ENCODE peak calls at places on chromosome 3, in six cellular contexts. One of them, this sample, is unnamed. For H3K9me2, the result is how much of the 10 kb centered on the place peaks cover.

GRCh38 chr3:176579741-176580185 is 617.5 kb downstream of the TBL1XR1 start:
- DNase-seq in OCI-LY7: no peak
- DNase-seq in GM23338: no peak
- DNase-seq in PC-3: peak
- DNase-seq in PC-9: no peak
- DNase-seq in hepatocyte: peak
- DNase-seq in this sample: no peak

GRCh38 chr3:110773413-110773954 is 298.1 kb upstream of the NECTIN3 start:
- DNase-seq in hepatocyte: peak
- DNase-seq in PC-9: no peak
- DNase-seq in OCI-LY7: no peak
- DNase-seq in PC-3: peak
- DNase-seq in GM23338: no peak
- DNase-seq in this sample: no peak

GRCh38 chr3:427128-427527 is 230.6 kb downstream of the CHL1 start:
- DNase-seq in hepatocyte: no peak
- DNase-seq in PC-3: no peak
- DNase-seq in GM23338: no peak
- DNase-seq in PC-9: no peak
- DNase-seq in OCI-LY7: no peak
- DNase-seq in this sample: no peak

GRCh38 chr3:68866157-68866556 is 66.2 kb downstream of the TAFA4 start:
- DNase-seq in PC-3: no peak
- DNase-seq in hepatocyte: no peak
- DNase-seq in OCI-LY7: no peak
- DNase-seq in GM23338: peak
- DNase-seq in PC-9: no peak
- DNase-seq in this sample: no peak

GRCh38 chr3:34183581-34184313 is 385.3 kb downstream of the PDCD6IP start:
- DNase-seq in PC-9: no peak
- DNase-seq in PC-3: no peak
- DNase-seq in GM23338: no peak
- DNase-seq in OCI-LY7: no peak
- DNase-seq in hepatocyte: no peak
- DNase-seq in this sample: no peak

GRCh38 chr3:189355481-189356201 is 183.9 kb downstream of the TPRG1 start:
- DNase-seq in PC-3: peak
- DNase-seq in hepatocyte: peak
- DNase-seq in PC-9: no peak
- DNase-seq in OCI-LY7: no peak
- DNase-seq in GM23338: peak
- DNase-seq in this sample: no peak

GRCh38 chr3:31862861-31863260 is 118.2 kb downstream of the OSBPL10 start:
- DNase-seq in hepatocyte: no peak
- DNase-seq in OCI-LY7: no peak
- DNase-seq in PC-3: no peak
- DNase-seq in GM23338: no peak
- DNase-seq in PC-9: no peak
- DNase-seq in this sample: no peak

GRCh38 chr3:131705558-131706051 is 202.8 kb upstream of the MRPL3 start:
- DNase-seq in GM23338: peak
- DNase-seq in OCI-LY7: no peak
- DNase-seq in PC-3: peak
- DNase-seq in PC-9: peak
- DNase-seq in hepatocyte: no peak
- DNase-seq in this sample: no peak

GRCh38 chr3:124451655-124452317 is 278.5 kb upstream of the UMPS start:
- DNase-seq in OCI-LY7: no peak
- DNase-seq in PC-3: no peak
- DNase-seq in hepatocyte: no peak
- DNase-seq in GM23338: no peak
- DNase-seq in PC-9: no peak
- DNase-seq in this sample: no peak

GRCh38 chr3:155296413-155296812 is 2.9 kb upstream of the STRIT1 start:
- DNase-seq in PC-9: no peak
- DNase-seq in OCI-LY7: no peak
- DNase-seq in PC-3: no peak
- DNase-seq in hepatocyte: no peak
- DNase-seq in GM23338: no peak
- DNase-seq in this sample: no peak

GRCh38 chr3:125358923-125359322 is 16.2 kb downstream of the ZNF148 start:
- DNase-seq in OCI-LY7: no peak
- DNase-seq in hepatocyte: no peak
- DNase-seq in GM23338: no peak
- DNase-seq in PC-9: no peak
- DNase-seq in PC-3: no peak
- DNase-seq in this sample: no peak

GRCh38 chr3:187497037-187497436 is 128.9 kb downstream of the RTP4 start:
- DNase-seq in PC-9: no peak
- DNase-seq in PC-3: no peak
- DNase-seq in OCI-LY7: no peak
- DNase-seq in GM23338: no peak
- DNase-seq in hepatocyte: no peak
- DNase-seq in this sample: no peak

GRCh38 chr3:57085211-57085610 is 24.7 kb downstream of the SPATA12 start:
- DNase-seq in GM23338: no peak
- DNase-seq in PC-9: no peak
- DNase-seq in OCI-LY7: no peak
- DNase-seq in PC-3: no peak
- DNase-seq in hepatocyte: no peak
- DNase-seq in this sample: no peak

GRCh38 chr3:9704343-9705322 is 1.0 kb downstream of the CPNE9 start:
- DNase-seq in GM23338: peak
- DNase-seq in PC-9: no peak
- DNase-seq in OCI-LY7: no peak
- DNase-seq in hepatocyte: peak
- DNase-seq in PC-3: peak
- DNase-seq in this sample: no peak

GRCh38 chr3:115254492-115255196 is 107.6 kb upstream of the ZBTB20 start:
- DNase-seq in OCI-LY7: no peak
- DNase-seq in PC-3: no peak
- DNase-seq in GM23338: peak
- DNase-seq in PC-9: no peak
- DNase-seq in hepatocyte: no peak
- DNase-seq in this sample: no peak

GRCh38 chr3:47250309-47251060 is 32.1 kb downstream of the KIF9 start:
- DNase-seq in OCI-LY7: peak
- DNase-seq in PC-3: peak
- DNase-seq in hepatocyte: peak
- DNase-seq in GM23338: peak
- DNase-seq in PC-9: no peak
- DNase-seq in this sample: peak

GRCh38 chr3:173538410-173538809 is 140.9 kb downstream of the NLGN1 start:
- DNase-seq in PC-3: no peak
- DNase-seq in GM23338: peak
- DNase-seq in PC-9: no peak
- DNase-seq in OCI-LY7: no peak
- DNase-seq in hepatocyte: no peak
- DNase-seq in this sample: no peak

GRCh38 chr3:170320471-170321121 is 36.9 kb upstream of the SKIL start:
- DNase-seq in PC-9: peak
- DNase-seq in PC-3: no peak
- DNase-seq in hepatocyte: no peak
- DNase-seq in OCI-LY7: no peak
- DNase-seq in GM23338: no peak
- DNase-seq in this sample: no peak

GRCh38 chr3:47984089-47984759 is 32.0 kb downstream of the MAP4 start:
- DNase-seq in hepatocyte: no peak
- DNase-seq in GM23338: no peak
- DNase-seq in PC-9: peak
- DNase-seq in PC-3: peak
- DNase-seq in OCI-LY7: no peak
- DNase-seq in this sample: no peak

GRCh38 chr3:28853830-28854229 is 427.0 kb upstream of the RBMS3 start:
- DNase-seq in GM23338: no peak
- DNase-seq in PC-3: peak
- DNase-seq in OCI-LY7: no peak
- DNase-seq in hepatocyte: no peak
- DNase-seq in PC-9: no peak
- DNase-seq in this sample: no peak

GRCh38 chr3:4322635-4323034 is 19.5 kb downstream of the SETMAR start:
- DNase-seq in GM23338: no peak
- DNase-seq in PC-3: peak
- DNase-seq in OCI-LY7: no peak
- DNase-seq in PC-9: no peak
- DNase-seq in hepatocyte: peak
- DNase-seq in this sample: peak

GRCh38 chr3:176987901-176988300 is 209.4 kb downstream of the TBL1XR1 start:
- DNase-seq in PC-3: no peak
- DNase-seq in GM23338: no peak
- DNase-seq in hepatocyte: no peak
- DNase-seq in OCI-LY7: no peak
- DNase-seq in PC-9: no peak
- DNase-seq in this sample: no peak

GRCh38 chr3:99400352-99400751 is 238.0 kb upstream of the COL8A1 start:
- DNase-seq in GM23338: no peak
- DNase-seq in OCI-LY7: no peak
- DNase-seq in PC-9: no peak
- DNase-seq in hepatocyte: no peak
- DNase-seq in PC-3: no peak
- DNase-seq in this sample: no peak

GRCh38 chr3:99407257-99407656 is 231.1 kb upstream of the COL8A1 start:
- DNase-seq in PC-3: no peak
- DNase-seq in PC-9: no peak
- DNase-seq in GM23338: no peak
- DNase-seq in OCI-LY7: no peak
- DNase-seq in hepatocyte: no peak
- DNase-seq in this sample: no peak

DNA sequence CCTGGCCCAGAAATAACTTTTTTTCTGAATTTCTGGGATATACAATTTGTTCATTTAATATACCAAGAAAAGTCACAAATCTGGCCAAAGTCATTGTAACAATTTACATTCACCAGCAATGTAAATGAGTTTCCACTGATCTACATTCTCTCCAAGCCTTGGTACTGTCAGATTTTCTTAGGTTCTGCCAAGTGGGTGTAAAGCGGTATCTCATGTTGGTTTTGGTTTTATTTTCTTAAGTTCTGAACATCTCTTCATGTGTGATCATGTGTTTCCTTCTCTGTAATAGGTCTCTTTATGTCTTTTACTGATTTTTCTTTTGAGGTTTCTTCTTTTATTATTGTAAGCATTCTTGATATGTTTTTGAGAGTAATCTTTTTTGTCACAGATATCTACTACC is 235.6 kb upstream of the COL8A1 start:
- DNase-seq in PC-9: no peak
- DNase-seq in GM23338: no peak
- DNase-seq in OCI-LY7: no peak
- DNase-seq in PC-3: no peak
- DNase-seq in hepatocyte: no peak
- DNase-seq in this sample: no peak
- H3K9me2 ChIP-seq in PC-9: under half
- H3K9me2 ChIP-seq in GM23338: under half
- H3K9me2 ChIP-seq in OCI-LY7: under half
- H3K9me2 ChIP-seq in PC-3: under half
- H3K9me2 ChIP-seq in hepatocyte: under half
- H3K9me2 ChIP-seq in this sample: under half

GRCh38 chr3:171813897-171814460 is 3.7 kb upstream of the PLD1 start:
- DNase-seq in hepatocyte: no peak
- DNase-seq in PC-3: no peak
- DNase-seq in GM23338: no peak
- DNase-seq in OCI-LY7: peak
- DNase-seq in PC-9: peak
- DNase-seq in this sample: no peak
- H3K4me2 ChIP-seq in hepatocyte: no peak
- H3K4me2 ChIP-seq in PC-3: no peak
- H3K4me2 ChIP-seq in GM23338: no peak
- H3K4me2 ChIP-seq in OCI-LY7: no peak
- H3K4me2 ChIP-seq in PC-9: no peak
- H3K4me2 ChIP-seq in this sample: no peak

DNA sequence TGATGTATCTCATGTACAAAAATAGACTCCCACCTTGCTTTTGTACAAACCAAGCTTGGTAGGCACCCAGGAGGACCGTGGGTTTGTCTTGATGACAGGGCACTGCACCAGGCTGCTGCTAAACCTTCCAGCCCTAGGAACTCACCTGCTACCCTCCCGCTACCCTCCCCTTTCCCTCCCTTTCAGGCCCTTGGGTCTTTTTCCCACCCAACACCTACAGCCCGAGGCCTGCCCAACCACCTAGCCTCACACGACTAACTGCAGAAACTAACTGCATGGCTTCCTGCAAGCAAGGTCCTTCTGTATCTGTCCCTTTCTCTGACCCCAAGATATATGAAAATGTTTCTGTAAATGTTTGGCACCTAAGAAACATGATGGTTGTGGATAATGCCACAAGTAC is 11.1 kb downstream of the PPM1M start:
- DNase-seq in PC-9: no peak
- DNase-seq in OCI-LY7: no peak
- DNase-seq in hepatocyte: no peak
- DNase-seq in PC-3: no peak
- DNase-seq in GM23338: no peak
- DNase-seq in this sample: no peak
- H3K9me2 ChIP-seq in PC-9: under half
- H3K9me2 ChIP-seq in OCI-LY7: under half
- H3K9me2 ChIP-seq in hepatocyte: under half
- H3K9me2 ChIP-seq in PC-3: under half
- H3K9me2 ChIP-seq in GM23338: under half
- H3K9me2 ChIP-seq in this sample: under half

GRCh38 chr3:139302084-139302800 is 41.6 kb upstream of the MRPS22 start:
- DNase-seq in GM23338: no peak
- DNase-seq in hepatocyte: peak
- DNase-seq in PC-3: peak
- DNase-seq in PC-9: peak
- DNase-seq in OCI-LY7: no peak
- DNase-seq in this sample: no peak
- H3K4me2 ChIP-seq in GM23338: no peak
- H3K4me2 ChIP-seq in hepatocyte: no peak
- H3K4me2 ChIP-seq in PC-3: peak
- H3K4me2 ChIP-seq in PC-9: peak
- H3K4me2 ChIP-seq in OCI-LY7: no peak
- H3K4me2 ChIP-seq in this sample: no peak

GRCh38 chr3:99167016-99167415 is 265.5 kb upstream of the DCBLD2 start:
- DNase-seq in PC-3: no peak
- DNase-seq in OCI-LY7: no peak
- DNase-seq in GM23338: no peak
- DNase-seq in hepatocyte: no peak
- DNase-seq in PC-9: no peak
- DNase-seq in this sample: no peak
- H3K9me2 ChIP-seq in PC-3: under half
- H3K9me2 ChIP-seq in OCI-LY7: under half
- H3K9me2 ChIP-seq in GM23338: under half
- H3K9me2 ChIP-seq in hepatocyte: under half
- H3K9me2 ChIP-seq in PC-9: under half
- H3K9me2 ChIP-seq in this sample: under half

GRCh38 chr3:150373234-150373633 is 34.9 kb upstream of the TSC22D2 start:
- DNase-seq in hepatocyte: no peak
- DNase-seq in PC-9: no peak
- DNase-seq in GM23338: no peak
- DNase-seq in OCI-LY7: no peak
- DNase-seq in PC-3: no peak
- DNase-seq in this sample: no peak
- H3K4me2 ChIP-seq in hepatocyte: no peak
- H3K4me2 ChIP-seq in PC-9: no peak
- H3K4me2 ChIP-seq in GM23338: no peak
- H3K4me2 ChIP-seq in OCI-LY7: peak
- H3K4me2 ChIP-seq in PC-3: peak
- H3K4me2 ChIP-seq in this sample: peak

DNA sequence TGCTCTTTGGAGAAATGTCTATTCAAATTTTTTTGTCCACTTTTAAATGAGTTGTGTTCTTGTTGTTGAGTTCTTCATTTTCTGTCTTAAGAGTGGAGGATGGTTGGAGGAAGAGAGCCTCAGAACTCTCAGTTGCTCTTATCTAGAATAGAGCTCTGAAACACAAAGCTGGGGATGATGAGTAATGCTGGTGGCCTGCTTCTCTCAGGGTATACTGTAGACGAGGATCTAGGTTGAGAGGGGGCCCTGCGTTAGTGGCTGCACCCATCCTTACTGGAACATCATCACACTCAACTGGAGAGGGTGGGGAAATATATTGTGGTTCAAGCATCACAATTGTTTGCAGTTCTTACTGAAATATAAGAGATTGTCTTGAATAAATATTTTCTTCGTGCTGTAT is 1.8 kb downstream of the SPTSSB start:
- DNase-seq in GM23338: peak
- DNase-seq in PC-9: no peak
- DNase-seq in hepatocyte: no peak
- DNase-seq in OCI-LY7: no peak
- DNase-seq in PC-3: peak
- DNase-seq in this sample: no peak
- H3K9me2 ChIP-seq in GM23338: under half
- H3K9me2 ChIP-seq in PC-9: under half
- H3K9me2 ChIP-seq in hepatocyte: under half
- H3K9me2 ChIP-seq in OCI-LY7: under half
- H3K9me2 ChIP-seq in PC-3: under half
- H3K9me2 ChIP-seq in this sample: under half

This sample was measured in Karpas-422.